ENCODE peak calls at places on chromosomes 7 and 10, in nine cellular contexts. One of them, this sample, is unnamed.

GRCh38 chr7:130922206-130923112 is 188.5 kb upstream of the KLF14 start:
- DNase-seq in choroid plexus epithelial cell: no peak
- DNase-seq in endothelial cell: no peak
- DNase-seq in activated CD4-positive, CD25-positive, alpha-beta regulatory T cell: no peak
- DNase-seq in H4: no peak
- DNase-seq in heart right ventricle: no peak
- DNase-seq in midbrain: no peak
- DNase-seq in activated naive CD4-positive, alpha-beta T cell treated with anti-CD3 and anti-CD28 coated beads, Interleukin-2, amount 50 U/mL, for 16 hours: no peak
- DNase-seq in stimulated activated CD8-positive, alpha-beta memory T cell treated with anti-CD3 and anti-CD28 coated beads, Interleukin-7, amount 100 ng/mL, for 1 hour: no peak
- DNase-seq in this sample: no peak

GRCh38 chr7:2242541-2243482 is 786 bp downstream of the NUDT1 start:
- DNase-seq in activated naive CD4-positive, alpha-beta T cell treated with anti-CD3 and anti-CD28 coated beads, Interleukin-2, amount 50 U/mL, for 16 hours: no peak
- DNase-seq in midbrain: no peak
- DNase-seq in heart right ventricle: no peak
- DNase-seq in choroid plexus epithelial cell: peak
- DNase-seq in activated CD4-positive, CD25-positive, alpha-beta regulatory T cell: no peak
- DNase-seq in H4: no peak
- DNase-seq in endothelial cell: peak
- DNase-seq in stimulated activated CD8-positive, alpha-beta memory T cell treated with anti-CD3 and anti-CD28 coated beads, Interleukin-7, amount 100 ng/mL, for 1 hour: no peak
- DNase-seq in this sample: no peak

GRCh38 chr7:29350351-29350750 is 155.8 kb downstream of the CHN2 start:
- DNase-seq in heart right ventricle: no peak
- DNase-seq in activated naive CD4-positive, alpha-beta T cell treated with anti-CD3 and anti-CD28 coated beads, Interleukin-2, amount 50 U/mL, for 16 hours: no peak
- DNase-seq in H4: no peak
- DNase-seq in midbrain: no peak
- DNase-seq in endothelial cell: no peak
- DNase-seq in choroid plexus epithelial cell: no peak
- DNase-seq in stimulated activated CD8-positive, alpha-beta memory T cell treated with anti-CD3 and anti-CD28 coated beads, Interleukin-7, amount 100 ng/mL, for 1 hour: no peak
- DNase-seq in activated CD4-positive, CD25-positive, alpha-beta regulatory T cell: no peak
- DNase-seq in this sample: no peak

GRCh38 chr7:82247814-82248433 is 195.7 kb downstream of the CACNA2D1 start:
- DNase-seq in heart right ventricle: no peak
- DNase-seq in midbrain: peak
- DNase-seq in endothelial cell: no peak
- DNase-seq in activated naive CD4-positive, alpha-beta T cell treated with anti-CD3 and anti-CD28 coated beads, Interleukin-2, amount 50 U/mL, for 16 hours: no peak
- DNase-seq in H4: peak
- DNase-seq in activated CD4-positive, CD25-positive, alpha-beta regulatory T cell: no peak
- DNase-seq in choroid plexus epithelial cell: peak
- DNase-seq in stimulated activated CD8-positive, alpha-beta memory T cell treated with anti-CD3 and anti-CD28 coated beads, Interleukin-7, amount 100 ng/mL, for 1 hour: no peak
- DNase-seq in this sample: no peak

GRCh38 chr7:101911800-101912705 is 94.6 kb downstream of the CUX1 start:
- DNase-seq in activated naive CD4-positive, alpha-beta T cell treated with anti-CD3 and anti-CD28 coated beads, Interleukin-2, amount 50 U/mL, for 16 hours: no peak
- DNase-seq in heart right ventricle: no peak
- DNase-seq in H4: no peak
- DNase-seq in choroid plexus epithelial cell: peak
- DNase-seq in activated CD4-positive, CD25-positive, alpha-beta regulatory T cell: no peak
- DNase-seq in stimulated activated CD8-positive, alpha-beta memory T cell treated with anti-CD3 and anti-CD28 coated beads, Interleukin-7, amount 100 ng/mL, for 1 hour: no peak
- DNase-seq in endothelial cell: no peak
- DNase-seq in midbrain: no peak
- DNase-seq in this sample: no peak

GRCh38 chr7:1368682-1369571 is 90.3 kb downstream of the MICALL2 start:
- DNase-seq in choroid plexus epithelial cell: no peak
- DNase-seq in endothelial cell: peak
- DNase-seq in activated CD4-positive, CD25-positive, alpha-beta regulatory T cell: no peak
- DNase-seq in midbrain: no peak
- DNase-seq in heart right ventricle: no peak
- DNase-seq in H4: no peak
- DNase-seq in activated naive CD4-positive, alpha-beta T cell treated with anti-CD3 and anti-CD28 coated beads, Interleukin-2, amount 50 U/mL, for 16 hours: peak
- DNase-seq in stimulated activated CD8-positive, alpha-beta memory T cell treated with anti-CD3 and anti-CD28 coated beads, Interleukin-7, amount 100 ng/mL, for 1 hour: no peak
- DNase-seq in this sample: peak

GRCh38 chr10:47261121-47261520 is 38.9 kb upstream of the GDF10 start:
- DNase-seq in activated naive CD4-positive, alpha-beta T cell treated with anti-CD3 and anti-CD28 coated beads, Interleukin-2, amount 50 U/mL, for 16 hours: peak
- DNase-seq in choroid plexus epithelial cell: no peak
- DNase-seq in heart right ventricle: no peak
- DNase-seq in activated CD4-positive, CD25-positive, alpha-beta regulatory T cell: no peak
- DNase-seq in midbrain: no peak
- DNase-seq in stimulated activated CD8-positive, alpha-beta memory T cell treated with anti-CD3 and anti-CD28 coated beads, Interleukin-7, amount 100 ng/mL, for 1 hour: no peak
- DNase-seq in H4: no peak
- DNase-seq in endothelial cell: no peak
- DNase-seq in this sample: no peak

GRCh38 chr7:76063525-76063924 is 15.6 kb downstream of the MDH2 start:
- DNase-seq in endothelial cell: no peak
- DNase-seq in choroid plexus epithelial cell: no peak
- DNase-seq in activated naive CD4-positive, alpha-beta T cell treated with anti-CD3 and anti-CD28 coated beads, Interleukin-2, amount 50 U/mL, for 16 hours: no peak
- DNase-seq in stimulated activated CD8-positive, alpha-beta memory T cell treated with anti-CD3 and anti-CD28 coated beads, Interleukin-7, amount 100 ng/mL, for 1 hour: no peak
- DNase-seq in H4: no peak
- DNase-seq in midbrain: no peak
- DNase-seq in heart right ventricle: peak
- DNase-seq in activated CD4-positive, CD25-positive, alpha-beta regulatory T cell: no peak
- DNase-seq in this sample: no peak

GRCh38 chr10:63940277-63940972 is 419.2 kb downstream of the REEP3 start:
- DNase-seq in activated naive CD4-positive, alpha-beta T cell treated with anti-CD3 and anti-CD28 coated beads, Interleukin-2, amount 50 U/mL, for 16 hours: no peak
- DNase-seq in heart right ventricle: no peak
- DNase-seq in activated CD4-positive, CD25-positive, alpha-beta regulatory T cell: no peak
- DNase-seq in H4: no peak
- DNase-seq in choroid plexus epithelial cell: no peak
- DNase-seq in endothelial cell: no peak
- DNase-seq in midbrain: no peak
- DNase-seq in stimulated activated CD8-positive, alpha-beta memory T cell treated with anti-CD3 and anti-CD28 coated beads, Interleukin-7, amount 100 ng/mL, for 1 hour: no peak
- DNase-seq in this sample: no peak

GRCh38 chr7:137880432-137880831 is 33.7 kb upstream of the DGKI start:
- DNase-seq in activated CD4-positive, CD25-positive, alpha-beta regulatory T cell: no peak
- DNase-seq in stimulated activated CD8-positive, alpha-beta memory T cell treated with anti-CD3 and anti-CD28 coated beads, Interleukin-7, amount 100 ng/mL, for 1 hour: no peak
- DNase-seq in H4: no peak
- DNase-seq in midbrain: no peak
- DNase-seq in heart right ventricle: no peak
- DNase-seq in choroid plexus epithelial cell: peak
- DNase-seq in activated naive CD4-positive, alpha-beta T cell treated with anti-CD3 and anti-CD28 coated beads, Interleukin-2, amount 50 U/mL, for 16 hours: no peak
- DNase-seq in endothelial cell: no peak
- DNase-seq in this sample: no peak

GRCh38 chr7:74027683-74028320 is at the start of gene ELN:
- DNase-seq in activated CD4-positive, CD25-positive, alpha-beta regulatory T cell: no peak
- DNase-seq in stimulated activated CD8-positive, alpha-beta memory T cell treated with anti-CD3 and anti-CD28 coated beads, Interleukin-7, amount 100 ng/mL, for 1 hour: no peak
- DNase-seq in activated naive CD4-positive, alpha-beta T cell treated with anti-CD3 and anti-CD28 coated beads, Interleukin-2, amount 50 U/mL, for 16 hours: no peak
- DNase-seq in H4: no peak
- DNase-seq in choroid plexus epithelial cell: peak
- DNase-seq in midbrain: peak
- DNase-seq in endothelial cell: no peak
- DNase-seq in heart right ventricle: peak
- DNase-seq in this sample: no peak

GRCh38 chr10:4267084-4267774 is 482.2 kb upstream of the KLF6 start:
- DNase-seq in H4: no peak
- DNase-seq in activated CD4-positive, CD25-positive, alpha-beta regulatory T cell: no peak
- DNase-seq in heart right ventricle: no peak
- DNase-seq in endothelial cell: no peak
- DNase-seq in stimulated activated CD8-positive, alpha-beta memory T cell treated with anti-CD3 and anti-CD28 coated beads, Interleukin-7, amount 100 ng/mL, for 1 hour: no peak
- DNase-seq in choroid plexus epithelial cell: peak
- DNase-seq in midbrain: no peak
- DNase-seq in activated naive CD4-positive, alpha-beta T cell treated with anti-CD3 and anti-CD28 coated beads, Interleukin-2, amount 50 U/mL, for 16 hours: no peak
- DNase-seq in this sample: no peak

GRCh38 chr10:11930342-11930978 is 107.3 kb downstream of the PROSER2 start:
- DNase-seq in stimulated activated CD8-positive, alpha-beta memory T cell treated with anti-CD3 and anti-CD28 coated beads, Interleukin-7, amount 100 ng/mL, for 1 hour: no peak
- DNase-seq in heart right ventricle: no peak
- DNase-seq in endothelial cell: no peak
- DNase-seq in H4: no peak
- DNase-seq in choroid plexus epithelial cell: peak
- DNase-seq in activated CD4-positive, CD25-positive, alpha-beta regulatory T cell: no peak
- DNase-seq in midbrain: no peak
- DNase-seq in activated naive CD4-positive, alpha-beta T cell treated with anti-CD3 and anti-CD28 coated beads, Interleukin-2, amount 50 U/mL, for 16 hours: no peak
- DNase-seq in this sample: no peak

GRCh38 chr10:323651-324293 is 188.5 kb downstream of the ZMYND11 start:
- DNase-seq in H4: peak
- DNase-seq in choroid plexus epithelial cell: peak
- DNase-seq in activated naive CD4-positive, alpha-beta T cell treated with anti-CD3 and anti-CD28 coated beads, Interleukin-2, amount 50 U/mL, for 16 hours: no peak
- DNase-seq in activated CD4-positive, CD25-positive, alpha-beta regulatory T cell: no peak
- DNase-seq in midbrain: no peak
- DNase-seq in endothelial cell: no peak
- DNase-seq in stimulated activated CD8-positive, alpha-beta memory T cell treated with anti-CD3 and anti-CD28 coated beads, Interleukin-7, amount 100 ng/mL, for 1 hour: no peak
- DNase-seq in heart right ventricle: peak
- DNase-seq in this sample: no peak

GRCh38 chr10:44973323-44974081 is 5.1 kb downstream of the DEPP1 start:
- DNase-seq in activated naive CD4-positive, alpha-beta T cell treated with anti-CD3 and anti-CD28 coated beads, Interleukin-2, amount 50 U/mL, for 16 hours: no peak
- DNase-seq in H4: no peak
- DNase-seq in endothelial cell: no peak
- DNase-seq in stimulated activated CD8-positive, alpha-beta memory T cell treated with anti-CD3 and anti-CD28 coated beads, Interleukin-7, amount 100 ng/mL, for 1 hour: no peak
- DNase-seq in activated CD4-positive, CD25-positive, alpha-beta regulatory T cell: no peak
- DNase-seq in heart right ventricle: no peak
- DNase-seq in choroid plexus epithelial cell: no peak
- DNase-seq in midbrain: no peak
- DNase-seq in this sample: no peak

GRCh38 chr7:50558380-50559051 is 6.7 kb downstream of the DDC start:
- DNase-seq in heart right ventricle: no peak
- DNase-seq in activated naive CD4-positive, alpha-beta T cell treated with anti-CD3 and anti-CD28 coated beads, Interleukin-2, amount 50 U/mL, for 16 hours: no peak
- DNase-seq in midbrain: no peak
- DNase-seq in activated CD4-positive, CD25-positive, alpha-beta regulatory T cell: no peak
- DNase-seq in H4: no peak
- DNase-seq in choroid plexus epithelial cell: no peak
- DNase-seq in endothelial cell: no peak
- DNase-seq in stimulated activated CD8-positive, alpha-beta memory T cell treated with anti-CD3 and anti-CD28 coated beads, Interleukin-7, amount 100 ng/mL, for 1 hour: no peak
- DNase-seq in this sample: no peak

GRCh38 chr7:117750612-117751563 is 122.4 kb downstream of the CTTNBP2 start:
- DNase-seq in activated naive CD4-positive, alpha-beta T cell treated with anti-CD3 and anti-CD28 coated beads, Interleukin-2, amount 50 U/mL, for 16 hours: no peak
- DNase-seq in heart right ventricle: no peak
- DNase-seq in midbrain: peak
- DNase-seq in activated CD4-positive, CD25-positive, alpha-beta regulatory T cell: no peak
- DNase-seq in choroid plexus epithelial cell: peak
- DNase-seq in H4: peak
- DNase-seq in stimulated activated CD8-positive, alpha-beta memory T cell treated with anti-CD3 and anti-CD28 coated beads, Interleukin-7, amount 100 ng/mL, for 1 hour: no peak
- DNase-seq in endothelial cell: no peak
- DNase-seq in this sample: no peak

GRCh38 chr7:143455494-143455893 is 12.2 kb downstream of the TAS2R60 start:
- DNase-seq in stimulated activated CD8-positive, alpha-beta memory T cell treated with anti-CD3 and anti-CD28 coated beads, Interleukin-7, amount 100 ng/mL, for 1 hour: no peak
- DNase-seq in midbrain: no peak
- DNase-seq in heart right ventricle: no peak
- DNase-seq in activated naive CD4-positive, alpha-beta T cell treated with anti-CD3 and anti-CD28 coated beads, Interleukin-2, amount 50 U/mL, for 16 hours: no peak
- DNase-seq in H4: no peak
- DNase-seq in choroid plexus epithelial cell: no peak
- DNase-seq in activated CD4-positive, CD25-positive, alpha-beta regulatory T cell: no peak
- DNase-seq in endothelial cell: no peak
- DNase-seq in this sample: no peak

GRCh38 chr10:14447112-14447839 is 116.6 kb upstream of the FRMD4A start:
- DNase-seq in choroid plexus epithelial cell: no peak
- DNase-seq in midbrain: no peak
- DNase-seq in endothelial cell: no peak
- DNase-seq in H4: no peak
- DNase-seq in heart right ventricle: no peak
- DNase-seq in activated naive CD4-positive, alpha-beta T cell treated with anti-CD3 and anti-CD28 coated beads, Interleukin-2, amount 50 U/mL, for 16 hours: no peak
- DNase-seq in stimulated activated CD8-positive, alpha-beta memory T cell treated with anti-CD3 and anti-CD28 coated beads, Interleukin-7, amount 100 ng/mL, for 1 hour: no peak
- DNase-seq in activated CD4-positive, CD25-positive, alpha-beta regulatory T cell: no peak
- DNase-seq in this sample: no peak

GRCh38 chr7:26365077-26365896 is 73.6 kb downstream of the SNX10 start:
- DNase-seq in activated naive CD4-positive, alpha-beta T cell treated with anti-CD3 and anti-CD28 coated beads, Interleukin-2, amount 50 U/mL, for 16 hours: peak
- DNase-seq in stimulated activated CD8-positive, alpha-beta memory T cell treated with anti-CD3 and anti-CD28 coated beads, Interleukin-7, amount 100 ng/mL, for 1 hour: peak
- DNase-seq in activated CD4-positive, CD25-positive, alpha-beta regulatory T cell: no peak
- DNase-seq in H4: peak
- DNase-seq in endothelial cell: peak
- DNase-seq in choroid plexus epithelial cell: peak
- DNase-seq in heart right ventricle: peak
- DNase-seq in midbrain: peak
- DNase-seq in this sample: peak

This sample was measured in NCI-H1048.